ENCODE peak calls at places on chromosomes 6 and 20, in four cellular contexts. E is activated gamma-delta T cell, O is cardiac fibroblast, W is AG04450. X is an unnamed sample.

GRCh38 chr6:149831380-149831820 is 32.8 kb downstream of the LRP11 start:
- DNase-seq in O (no peak), W (no peak), E (no peak), X (no peak)

GRCh38 chr6:129031051-129031599 is 148.2 kb downstream of the LAMA2 start:
- DNase-seq in O (peak; percentile 68), E (no peak), W (peak; percentile 39), X (peak; percentile 38)

GRCh38 chr6:53805725-53806124 is 10.9 kb downstream of the LRRC1 start:
- DNase-seq in E (no peak), W (no peak), O (no peak), X (no peak)

GRCh38 chr20:36493801-36494114 is 47.6 kb upstream of the MYL9 start:
- DNase-seq in O (peak; percentile 69), E (no peak), W (peak; percentile 45), X (peak; percentile 90)

GRCh38 chr6:63598001-63598250 is 25.6 kb downstream of the LOC128125822 start:
- DNase-seq in W (no peak), E (no peak), O (no peak), X (no peak)

GRCh38 chr6:160215232-160215631 is 43.4 kb downstream of the SLC22A2 start:
- DNase-seq in W (no peak), E (no peak), O (peak; percentile 10), X (no peak)

GRCh38 chr6:11918021-11918738 is 93.9 kb upstream of the HIVEP1 start:
- DNase-seq in E (no peak), W (peak; percentile 29), O (peak; percentile 65), X (peak; percentile 85)

GRCh38 chr20:25304025-25304549 is 56.2 kb downstream of the PYGB start:
- DNase-seq in E (no peak), W (no peak), O (no peak), X (no peak)

GRCh38 chr6:96196633-96197032 is 180.9 kb downstream of the FUT9 start:
- DNase-seq in E (no peak), W (no peak), O (no peak), X (no peak)

GRCh38 chr6:89217308-89217999 is at the start of gene GABRR1:
- DNase-seq in E (no peak), W (no peak), O (no peak), X (no peak)

GRCh38 chr6:34383171-34383631 is 9.3 kb downstream of the NUDT3 start:
- DNase-seq in E (no peak), W (peak; percentile 57), O (peak; percentile 74), X (no peak)

GRCh38 chr6:43078651-43079050 is 2.5 kb downstream of the PTK7 start:
- DNase-seq in E (no peak), W (no peak), O (peak; percentile 35), X (peak; percentile 35)

GRCh38 chr20:59992531-59992930 is 34.3 kb downstream of the CDH26 start:
- DNase-seq in O (no peak), E (no peak), W (no peak), X (no peak)

GRCh38 chr6:166862287-166862977 is 93.9 kb downstream of the RNASET2 start:
- DNase-seq in W (no peak), E (peak; percentile 19), O (peak; percentile 6), X (peak; percentile 33)

GRCh38 chr6:136503303-136503702 is 46.9 kb downstream of the MAP7 start:
- DNase-seq in O (no peak), E (no peak), W (no peak), X (no peak)

GRCh38 chr6:155317186-155317585 is 2.9 kb upstream of the TFB1M start:
- DNase-seq in E (no peak), W (no peak), O (peak; percentile 15), X (no peak)

GRCh38 chr6:23511797-23512196 is 614.2 kb upstream of the NRSN1 start:
- DNase-seq in E (no peak), W (no peak), O (no peak), X (no peak)

GRCh38 chr6:21996425-21997207 is 300.2 kb downstream of the PRL start:
- DNase-seq in W (no peak), E (no peak), O (peak; percentile 24), X (no peak)

GRCh38 chr6:134176283-134176975 is 124.0 kb upstream of the SLC2A12 start:
- DNase-seq in E (peak; percentile 13), W (no peak), O (peak; percentile 85), X (peak; percentile 49)

GRCh38 chr20:20233041-20233514 is 134.8 kb upstream of the INSM1 start:
- DNase-seq in W (no peak), O (no peak), E (no peak), X (no peak)

GRCh38 chr6:158610319-158610968 is 34.1 kb downstream of the DYNLT1 start:
- DNase-seq in O (no peak), E (no peak), W (no peak), X (no peak)

GRCh38 chr6:854405-855073 is 161.6 kb upstream of the EXOC2 start:
- DNase-seq in E (no peak), W (no peak), O (no peak), X (peak; percentile 22)

GRCh38 chr20:63224272-63225081 is 8.5 kb upstream of the YTHDF1 start:
- DNase-seq in E (no peak), O (peak; percentile 71), W (no peak), X (no peak)

GRCh38 chr6:43735642-43736199 is 34.3 kb upstream of the VEGFA start:
- DNase-seq in W (no peak), E (no peak), O (no peak), X (no peak)

GRCh38 chr6:83514877-83515466 is 2.6 kb downstream of the PRSS35 start:
- DNase-seq in E (no peak), O (peak; percentile 80), W (peak; percentile 63), X (peak; percentile 49)

GRCh38 chr6:139600919-139601470 is 226.5 kb upstream of the CITED2 start:
- DNase-seq in E (no peak), W (no peak), O (no peak), X (no peak)

GRCh38 chr20:17525650-17526049 is 5.5 kb downstream of the BFSP1 start:
- DNase-seq in O (peak; percentile 34), E (no peak), W (no peak), X (no peak)

GRCh38 chr20:46375771-46376170 is 30.6 kb downstream of the ELMO2 start:
- DNase-seq in E (no peak), W (no peak), O (peak; percentile 39), X (no peak)

GRCh38 chr6:72811971-72812421 is 190.1 kb downstream of the KCNQ5 start:
- DNase-seq in W (no peak), O (peak; percentile 23), E (no peak), X (no peak)

GRCh38 chr20:4297141-4297826 is 281.9 kb upstream of the RNF24 start:
- DNase-seq in E (no peak), O (no peak), W (no peak), X (peak; percentile 84)

GRCh38 chr6:106765496-106765895 is 136.1 kb downstream of the QRSL1 start:
- DNase-seq in W (no peak), E (no peak), O (no peak), X (no peak)

GRCh38 chr6:150766201-150766997 is 99.1 kb upstream of the MTHFD1L start:
- DNase-seq in W (no peak), O (peak; percentile 26), E (no peak), X (no peak)

GRCh38 chr6:72182337-72183246 is 296.2 kb downstream of the RIMS1 start:
- DNase-seq in E (no peak), W (no peak), O (peak; percentile 17), X (peak; percentile 70)

GRCh38 chr6:35139924-35140524 is 1.1 kb downstream of the TCP11 start:
- DNase-seq in E (no peak), O (peak; percentile 88), W (peak; percentile 56), X (peak; percentile 52)

GRCh38 chr20:60921021-60921622 is 330.9 kb upstream of the CDH4 start:
- DNase-seq in E (no peak), O (no peak), W (no peak), X (no peak)

GRCh38 chr20:17205261-17205660 is 21.6 kb upstream of the PCSK2 start:
- DNase-seq in W (no peak), E (no peak), O (no peak), X (no peak)

GRCh38 chr6:138727182-138727581 is 46.4 kb upstream of the CCDC28A start:
- DNase-seq in W (no peak), E (no peak), O (no peak), X (no peak)

GRCh38 chr6:166655713-166656265 is 28.7 kb upstream of the RPS6KA2 start:
- DNase-seq in W (no peak), E (no peak), O (no peak), X (no peak)

GRCh38 chr20:58555078-58555765 is 40.0 kb upstream of the APCDD1L start:
- DNase-seq in O (peak; percentile 62), W (peak; percentile 43), E (no peak), X (peak; percentile 89)

X was measured in AG20443.